ENCODE peak calls at places on chromosome 18, in ten cellular contexts. D is NCI-H774; Y is prostate gland; L is AG09319; T is A172; W is NCI-H2029 treated with DMSO at 0.1 percent for 48 hours; Q is naive thymus-derived CD8-positive, alpha-beta T cell; S is myocyte; R is naive thymus-derived CD4-positive, alpha-beta T cell; J is astrocyte of the spinal cord. Z is an unnamed sample.
A peak's percentile ranks its signal among the peaks of the same experiment; 100 is the strongest.

GRCh38 chr18:7754258-7754657 is 187.1 kb downstream of the PTPRM start:
- DNase-seq in D (no peak), Y (no peak), L (no peak), T (no peak), W (no peak), Q (no peak), S (no peak), R (no peak), J (no peak), Z (no peak)

GRCh38 chr18:74818776-74819175 is 221.1 kb downstream of the ZNF407 start:
- DNase-seq in D (no peak), Y (no peak), L (no peak), T (no peak), W (no peak), Q (no peak), S (no peak), R (no peak), J (peak; percentile 36), Z (no peak)

GRCh38 chr18:52343138-52343537 is 3.1 kb downstream of the DCC start:
- DNase-seq in D (peak; percentile 1), Y (no peak), L (no peak), T (no peak), W (no peak), Q (no peak), S (no peak), R (no peak), J (peak; percentile 32), Z (no peak)

GRCh38 chr18:65876310-65876709 is 125.5 kb downstream of the CDH7 start:
- DNase-seq in D (no peak), Y (no peak), L (no peak), T (no peak), W (no peak), Q (no peak), S (no peak), R (no peak), J (no peak), Z (no peak)

GRCh38 chr18:23964282-23965238 is 50.0 kb upstream of the TTC39C start:
- DNase-seq in D (no peak), Y (no peak), L (no peak), T (no peak), W (no peak), Q (peak; percentile 86), S (no peak), R (peak; percentile 48), J (no peak), Z (no peak)

GRCh38 chr18:23912356-23912755 is 102.2 kb upstream of the TTC39C start:
- DNase-seq in D (no peak), Y (no peak), L (no peak), T (no peak), W (no peak), Q (no peak), S (no peak), R (no peak), J (no peak), Z (no peak)

GRCh38 chr18:79921984-79922965 is 29.2 kb downstream of the SLC66A2 start:
- DNase-seq in D (no peak), Y (no peak), L (no peak), T (no peak), W (no peak), Q (peak; percentile 63), S (no peak), R (no peak), J (no peak), Z (no peak)

GRCh38 chr18:74489631-74490030 is 6.5 kb upstream of the CNDP2 start:
- DNase-seq in D (no peak), Y (no peak), L (no peak), T (peak; percentile 18), W (no peak), Q (no peak), S (peak; percentile 84), R (no peak), J (peak; percentile 65), Z (no peak)